ENCODE peak calls at places on chromosomes 11 and 22, in ten cellular contexts. C is NCI-H82; X is iPS-NIHi11; I is left kidney; S is pulmonary artery endothelial cell; U is erythroblast; H is lower leg skin; J is fibroblast of lung; M is colonic mucosa; K is naive thymus-derived CD8-positive, alpha-beta T cell. W is an unnamed sample.

GRCh38 chr22:31210830-31211503 is 1.1 kb upstream of the LIMK2 start:
- DNase-seq in C (peak), X (no peak), I (peak), S (no peak), U (no peak), H (no peak), J (no peak), M (no peak), K (peak), W (no peak)

GRCh38 chr11:130677486-130678153 is 229.2 kb downstream of the ADAMTS15 start:
- DNase-seq in C (no peak), X (peak), I (peak), S (no peak), U (no peak), H (no peak), J (peak), M (no peak), K (no peak), W (peak)

GRCh38 chr11:19905280-19905853 is 192.7 kb downstream of the NAV2 start:
- DNase-seq in C (peak), X (peak), I (peak), S (peak), U (no peak), H (no peak), J (peak), M (no peak), K (no peak), W (no peak)

GRCh38 chr11:110133182-110133581 is 40.0 kb downstream of the ZC3H12C start:
- DNase-seq in C (no peak), X (no peak), I (no peak), S (no peak), U (no peak), H (no peak), J (no peak), M (no peak), K (no peak), W (no peak)

GRCh38 chr11:120708511-120709183 is 197.1 kb downstream of the GRIK4 start:
- DNase-seq in C (no peak), X (no peak), I (peak), S (no peak), U (no peak), H (no peak), J (no peak), M (no peak), K (no peak), W (no peak)

GRCh38 chr11:19281041-19281440 is 40.3 kb upstream of the E2F8 start:
- DNase-seq in C (peak), X (no peak), I (peak), S (no peak), U (no peak), H (no peak), J (no peak), M (no peak), K (peak), W (no peak)

GRCh38 chr11:46731545-46731944 is 12.5 kb downstream of the F2 start:
- DNase-seq in C (no peak), X (no peak), I (no peak), S (no peak), U (no peak), H (no peak), J (no peak), M (no peak), K (no peak), W (no peak)

GRCh38 chr11:27718346-27718852 is 18.1 kb upstream of the BDNF start:
- DNase-seq in C (peak), X (peak), I (peak), S (no peak), U (no peak), H (no peak), J (peak), M (peak), K (no peak), W (peak)

GRCh38 chr22:45207981-45208664 is 32.6 kb downstream of the KIAA0930 start:
- DNase-seq in C (no peak), X (no peak), I (no peak), S (no peak), U (no peak), H (no peak), J (peak), M (no peak), K (no peak), W (peak)

GRCh38 chr11:13384837-13385417 is 78.1 kb downstream of the BTBD10 start:
- DNase-seq in C (peak), X (peak), I (peak), S (peak), U (peak), H (no peak), J (peak), M (peak), K (peak), W (peak)

GRCh38 chr11:94593030-94593429 is 25.9 kb downstream of the PIWIL4 start:
- DNase-seq in C (no peak), X (no peak), I (no peak), S (no peak), U (no peak), H (no peak), J (peak), M (no peak), K (no peak), W (peak)

GRCh38 chr22:27378343-27378800 is 423.2 kb downstream of the MN1 start:
- DNase-seq in C (no peak), X (no peak), I (peak), S (no peak), U (no peak), H (no peak), J (peak), M (no peak), K (no peak), W (peak)

GRCh38 chr22:30905696-30906341 is 62.8 kb downstream of the MORC2 start:
- DNase-seq in C (no peak), X (no peak), I (no peak), S (no peak), U (no peak), H (no peak), J (no peak), M (no peak), K (no peak), W (no peak)

GRCh38 chr22:44133901-44134511 is 46.7 kb upstream of the PARVG start:
- DNase-seq in C (no peak), X (no peak), I (peak), S (no peak), U (no peak), H (no peak), J (peak), M (no peak), K (no peak), W (peak)

GRCh38 chr11:126268708-126269579 is at the start of the genes FOXRED1 and SRPRA:
- DNase-seq in C (peak), X (peak), I (peak), S (peak), U (peak), H (peak), J (peak), M (peak), K (peak), W (peak)

GRCh38 chr11:76329084-76329648 is 51.8 kb downstream of the THAP12 start:
- DNase-seq in C (no peak), X (peak), I (peak), S (no peak), U (no peak), H (peak), J (peak), M (no peak), K (no peak), W (peak)

GRCh38 chr11:108019870-108020540 is 11.3 kb downstream of the CUL5 start:
- DNase-seq in C (no peak), X (no peak), I (peak), S (no peak), U (peak), H (no peak), J (peak), M (no peak), K (no peak), W (peak)

GRCh38 chr11:119783466-119784400 is 54.7 kb upstream of the NECTIN1 start:
- DNase-seq in C (no peak), X (no peak), I (no peak), S (no peak), U (no peak), H (no peak), J (peak), M (no peak), K (no peak), W (peak)

GRCh38 chr11:976431-977160 is 50.9 kb downstream of the AP2A2 start:
- DNase-seq in C (no peak), X (no peak), I (no peak), S (no peak), U (no peak), H (no peak), J (peak), M (no peak), K (no peak), W (no peak)

GRCh38 chr11:88399171-88399570 is 61.6 kb upstream of the CTSC start:
- DNase-seq in C (no peak), X (no peak), I (no peak), S (no peak), U (no peak), H (no peak), J (no peak), M (no peak), K (no peak), W (no peak)

GRCh38 chr11:86244063-86244521 is 461 bp upstream of the EED start:
- DNase-seq in C (peak), X (peak), I (peak), S (peak), U (no peak), H (peak), J (peak), M (peak), K (peak), W (peak)

GRCh38 chr11:109978895-109979294 is 114.3 kb upstream of the ZC3H12C start:
- DNase-seq in C (no peak), X (no peak), I (no peak), S (no peak), U (no peak), H (no peak), J (peak), M (no peak), K (no peak), W (no peak)

GRCh38 chr11:66047541-66048365 is 1.2 kb downstream of the GAL3ST3 start:
- DNase-seq in C (no peak), X (no peak), I (no peak), S (no peak), U (no peak), H (no peak), J (peak), M (no peak), K (no peak), W (no peak)

GRCh38 chr22:43343262-43343988 is at the start of gene SCUBE1:
- DNase-seq in C (peak), X (peak), I (peak), S (no peak), U (peak), H (no peak), J (peak), M (peak), K (peak), W (no peak)

GRCh38 chr11:2675540-2675939 is 24.3 kb downstream of the KCNQ1OT1 start:
- DNase-seq in C (no peak), X (no peak), I (peak), S (no peak), U (no peak), H (peak), J (no peak), M (no peak), K (no peak), W (no peak)

GRCh38 chr22:38543822-38544221 is 26.2 kb downstream of the DMC1 start:
- DNase-seq in C (no peak), X (no peak), I (no peak), S (no peak), U (no peak), H (no peak), J (no peak), M (no peak), K (no peak), W (no peak)

GRCh38 chr11:1194231-1194976 is 28.5 kb upstream of the MUC5B start:
- DNase-seq in C (no peak), X (peak), I (no peak), S (no peak), U (no peak), H (peak), J (no peak), M (no peak), K (no peak), W (no peak)

GRCh38 chr11:119205080-119205479 is 1.1 kb upstream of the CBL start:
- DNase-seq in C (no peak), X (no peak), I (no peak), S (no peak), U (no peak), H (no peak), J (no peak), M (no peak), K (no peak), W (no peak)

GRCh38 chr11:35017528-35018342 is 101.3 kb downstream of the PDHX start:
- DNase-seq in C (no peak), X (peak), I (no peak), S (no peak), U (no peak), H (no peak), J (peak), M (no peak), K (no peak), W (no peak)

GRCh38 chr11:87439981-87440760 is 402.4 kb downstream of the TMEM135 start:
- DNase-seq in C (no peak), X (no peak), I (no peak), S (no peak), U (no peak), H (no peak), J (no peak), M (no peak), K (no peak), W (no peak)

GRCh38 chr11:123406441-123407123 is 23.5 kb upstream of the GRAMD1B start:
- DNase-seq in C (no peak), X (no peak), I (no peak), S (no peak), U (no peak), H (no peak), J (no peak), M (no peak), K (no peak), W (no peak)

GRCh38 chr11:1401001-1401445 is 11.3 kb downstream of the BRSK2 start:
- DNase-seq in C (no peak), X (no peak), I (no peak), S (no peak), U (no peak), H (no peak), J (no peak), M (no peak), K (no peak), W (no peak)